ENCODE peak calls at places on chromosomes 2 and 18, in four cellular contexts. Z is activated T-helper 1 cell treated with anti-CD3 and anti-CD28 coated beads, Interleukin-2, amount 50 U/mL, for 16 hours; F is substantia nigra; Q is stimulated activated CD4-positive, alpha-beta T cell treated with anti-CD3 and anti-CD28 coated beads, Interleukin-1b, Interleukin-23, amount 100 ng/mL, for 4 hours. J is an unnamed sample.

GRCh38 chr2:179446475-179447141 is 182.0 kb upstream of the SESTD1 start:
- DNase-seq in Z (no peak), F (no peak), Q (no peak), J (no peak)

GRCh38 chr2:163370169-163370886 is 365.5 kb downstream of the FIGN start:
- DNase-seq in Z (no peak), F (no peak), Q (no peak), J (no peak)

GRCh38 chr2:133774675-133775005 is 206.4 kb upstream of the NCKAP5 start:
- DNase-seq in Z (no peak), F (peak), Q (no peak), J (no peak)

GRCh38 chr2:67459761-67460160 is 62.6 kb downstream of the ETAA1 start:
- DNase-seq in Z (no peak), F (no peak), Q (no peak), J (no peak)

GRCh38 chr2:176734868-176735267 is 465.6 kb downstream of the MTX2 start:
- DNase-seq in Z (no peak), F (no peak), Q (no peak), J (peak)

GRCh38 chr18:55861266-55861665 is 273.3 kb upstream of the TCF4 start:
- DNase-seq in Z (no peak), F (peak), Q (no peak), J (no peak)

GRCh38 chr2:64698668-64699444 is 45.1 kb upstream of the SERTAD2 start:
- DNase-seq in Z (no peak), F (no peak), Q (no peak), J (peak)

GRCh38 chr2:207363761-207364160 is 166.0 kb upstream of the CREB1 start:
- DNase-seq in Z (no peak), F (no peak), Q (no peak), J (no peak)

GRCh38 chr2:12091201-12091806 is 344.9 kb downstream of the LPIN1 start:
- DNase-seq in Z (no peak), F (no peak), Q (no peak), J (no peak)

GRCh38 chr2:26246818-26247217 is 2.1 kb downstream of the HADHB start:
- DNase-seq in Z (no peak), F (peak), Q (no peak), J (no peak)

GRCh38 chr2:195737531-195738162 is 80.6 kb downstream of the SLC39A10 start:
- DNase-seq in Z (no peak), F (no peak), Q (no peak), J (no peak)

GRCh38 chr18:59033361-59033760 is 106.3 kb upstream of the SEC11C start:
- DNase-seq in Z (no peak), F (no peak), Q (no peak), J (no peak)

GRCh38 chr2:16628316-16628715 is 37.3 kb downstream of the CYRIA start:
- DNase-seq in Z (no peak), F (no peak), Q (no peak), J (no peak)

GRCh38 chr2:239579524-239580198 is 178.8 kb upstream of the HDAC4 start:
- DNase-seq in Z (no peak), F (no peak), Q (no peak), J (no peak)

GRCh38 chr2:233428008-233428407 is 73.7 kb downstream of the DGKD start:
- DNase-seq in Z (no peak), F (no peak), Q (no peak), J (no peak)

J was measured in GM13976.